ENCODE peak calls at places on chromosomes 13 and 19, in seven cellular contexts. One of them, this sample, is unnamed.

GRCh38 chr13:33178197-33178699 is 107.3 kb downstream of the STARD13 start:
- DNase-seq in mesenchymal stem cell: no peak
- DNase-seq in C1 segment of cervical spinal cord: no peak
- DNase-seq in KBM-7: no peak
- DNase-seq in EL: no peak
- DNase-seq in cardiac fibroblast: no peak
- DNase-seq in astrocyte of the spinal cord: no peak
- DNase-seq in this sample: no peak

GRCh38 chr19:40954573-40954972 is 36.5 kb upstream of the CYP2B6 start:
- DNase-seq in mesenchymal stem cell: peak; percentile 13
- DNase-seq in C1 segment of cervical spinal cord: no peak
- DNase-seq in KBM-7: no peak
- DNase-seq in EL: no peak
- DNase-seq in cardiac fibroblast: peak; percentile 7
- DNase-seq in astrocyte of the spinal cord: peak; percentile 7
- DNase-seq in this sample: no peak

GRCh38 chr19:58364127-58364526 is 1.6 kb upstream of the ZNF497 start:
- DNase-seq in mesenchymal stem cell: no peak
- DNase-seq in C1 segment of cervical spinal cord: no peak
- DNase-seq in KBM-7: peak; percentile 80
- DNase-seq in EL: no peak
- DNase-seq in cardiac fibroblast: no peak
- DNase-seq in astrocyte of the spinal cord: no peak
- DNase-seq in this sample: no peak

GRCh38 chr19:5220361-5220760 is 120.3 kb downstream of the PTPRS start:
- DNase-seq in mesenchymal stem cell: no peak
- DNase-seq in C1 segment of cervical spinal cord: no peak
- DNase-seq in KBM-7: no peak
- DNase-seq in EL: no peak
- DNase-seq in cardiac fibroblast: no peak
- DNase-seq in astrocyte of the spinal cord: no peak
- DNase-seq in this sample: no peak

GRCh38 chr19:14686411-14686810 is 3.4 kb upstream of the ZNF333 start:
- DNase-seq in mesenchymal stem cell: peak; percentile 13
- DNase-seq in C1 segment of cervical spinal cord: no peak
- DNase-seq in KBM-7: peak; percentile 57
- DNase-seq in EL: no peak
- DNase-seq in cardiac fibroblast: peak; percentile 50
- DNase-seq in astrocyte of the spinal cord: peak; percentile 13
- DNase-seq in this sample: no peak

GRCh38 chr13:45941261-45941660 is 89.7 kb upstream of the SIAH3 start:
- DNase-seq in mesenchymal stem cell: no peak
- DNase-seq in C1 segment of cervical spinal cord: no peak
- DNase-seq in KBM-7: no peak
- DNase-seq in EL: no peak
- DNase-seq in cardiac fibroblast: no peak
- DNase-seq in astrocyte of the spinal cord: no peak
- DNase-seq in this sample: no peak

GRCh38 chr13:30710442-30710841 is 24.9 kb upstream of the ALOX5AP start:
- DNase-seq in mesenchymal stem cell: no peak
- DNase-seq in C1 segment of cervical spinal cord: no peak
- DNase-seq in KBM-7: no peak
- DNase-seq in EL: no peak
- DNase-seq in cardiac fibroblast: no peak
- DNase-seq in astrocyte of the spinal cord: no peak
- DNase-seq in this sample: no peak

GRCh38 chr13:40172878-40173277 is 493.6 kb downstream of the FOXO1 start:
- DNase-seq in mesenchymal stem cell: no peak
- DNase-seq in C1 segment of cervical spinal cord: no peak
- DNase-seq in KBM-7: no peak
- DNase-seq in EL: no peak
- DNase-seq in cardiac fibroblast: no peak
- DNase-seq in astrocyte of the spinal cord: no peak
- DNase-seq in this sample: no peak

GRCh38 chr13:29547135-29547534 is 48.4 kb downstream of the SLC7A1 start:
- DNase-seq in mesenchymal stem cell: no peak
- DNase-seq in C1 segment of cervical spinal cord: no peak
- DNase-seq in KBM-7: no peak
- DNase-seq in EL: no peak
- DNase-seq in cardiac fibroblast: peak; percentile 24
- DNase-seq in astrocyte of the spinal cord: no peak
- DNase-seq in this sample: no peak

GRCh38 chr19:13404236-13404635 is 102.0 kb downstream of the CACNA1A start:
- DNase-seq in mesenchymal stem cell: no peak
- DNase-seq in C1 segment of cervical spinal cord: no peak
- DNase-seq in KBM-7: no peak
- DNase-seq in EL: no peak
- DNase-seq in cardiac fibroblast: no peak
- DNase-seq in astrocyte of the spinal cord: no peak
- DNase-seq in this sample: no peak

GRCh38 chr13:75760182-75760981 is 124.3 kb downstream of the LMO7 start:
- DNase-seq in mesenchymal stem cell: no peak
- DNase-seq in C1 segment of cervical spinal cord: no peak
- DNase-seq in KBM-7: no peak
- DNase-seq in EL: no peak
- DNase-seq in cardiac fibroblast: peak; percentile 25
- DNase-seq in astrocyte of the spinal cord: no peak
- DNase-seq in this sample: no peak

GRCh38 chr19:48867119-48867921 is 1.1 kb downstream of the PLEKHA4 start:
- DNase-seq in mesenchymal stem cell: no peak
- DNase-seq in C1 segment of cervical spinal cord: no peak
- DNase-seq in KBM-7: no peak
- DNase-seq in EL: no peak
- DNase-seq in cardiac fibroblast: no peak
- DNase-seq in astrocyte of the spinal cord: no peak
- DNase-seq in this sample: no peak

GRCh38 chr19:5691205-5691929 is 1.3 kb downstream of the RPL36 start:
- DNase-seq in mesenchymal stem cell: peak; percentile 47
- DNase-seq in C1 segment of cervical spinal cord: no peak
- DNase-seq in KBM-7: peak; percentile 58
- DNase-seq in EL: peak; percentile 59
- DNase-seq in cardiac fibroblast: peak; percentile 61
- DNase-seq in astrocyte of the spinal cord: peak; percentile 41
- DNase-seq in this sample: no peak

GRCh38 chr19:1163934-1164683 is 10.0 kb downstream of the SBNO2 start:
- DNase-seq in mesenchymal stem cell: no peak
- DNase-seq in C1 segment of cervical spinal cord: no peak
- DNase-seq in KBM-7: no peak
- DNase-seq in EL: no peak
- DNase-seq in cardiac fibroblast: no peak
- DNase-seq in astrocyte of the spinal cord: no peak
- DNase-seq in this sample: no peak

GRCh38 chr19:5749505-5749904 is 29.1 kb downstream of the CATSPERD start:
- DNase-seq in mesenchymal stem cell: no peak
- DNase-seq in C1 segment of cervical spinal cord: no peak
- DNase-seq in KBM-7: no peak
- DNase-seq in EL: no peak
- DNase-seq in cardiac fibroblast: no peak
- DNase-seq in astrocyte of the spinal cord: no peak
- DNase-seq in this sample: no peak

GRCh38 chr13:76398426-76398825 is 487.8 kb downstream of the KCTD12 start:
- DNase-seq in mesenchymal stem cell: no peak
- DNase-seq in C1 segment of cervical spinal cord: no peak
- DNase-seq in KBM-7: no peak
- DNase-seq in EL: no peak
- DNase-seq in cardiac fibroblast: peak; percentile 70
- DNase-seq in astrocyte of the spinal cord: peak; percentile 29
- DNase-seq in this sample: no peak